ENCODE peak calls at places on chromosomes 5 and 9, in five cellular contexts. H, A, E, Y and N are unnamed samples. For H3K9me3, the result is how much of the 10 kb centered on the place peaks cover.

GRCh38 chr5:72847439-72847838 is 31.0 kb downstream of the TNPO1 start:
- DNase-seq in Y (no peak), E (no peak), A (no peak), H (no peak), N (no peak)

GRCh38 chr9:8428389-8428788 is 628.8 kb upstream of the DMAC1 start:
- DNase-seq in E (no peak), A (no peak), Y (no peak), H (no peak), N (no peak)

GRCh38 chr5:172921906-172922305 is 37.3 kb upstream of the RPL26L1 start:
- DNase-seq in H (no peak), Y (no peak), A (no peak), E (no peak), N (no peak)

GRCh38 chr5:160685695-160686094 is 166.3 kb downstream of the ATP10B start:
- DNase-seq in E (no peak), Y (peak), H (no peak), A (peak), N (no peak)

GRCh38 chr5:119355636-119356383 is at the start of gene TNFAIP8:
- DNase-seq in H (peak), Y (no peak), E (no peak), A (peak), N (no peak)

GRCh38 chr5:158139161-158139560 is 280.2 kb upstream of the CLINT1 start:
- DNase-seq in A (no peak), Y (no peak), E (no peak), H (no peak), N (no peak)

GRCh38 chr9:90167920-90168319 is 474.7 kb downstream of the DIRAS2 start:
- DNase-seq in H (no peak), A (no peak), Y (no peak), E (no peak), N (no peak)

GRCh38 chr9:682633-683508 is 158.6 kb upstream of the DMRT1 start:
- DNase-seq in H (peak), Y (no peak), A (peak), E (no peak), N (no peak)

GRCh38 chr5:132100672-132101261 is 27.2 kb downstream of the CSF2 start:
- DNase-seq in H (no peak), A (no peak), E (no peak), Y (no peak), N (no peak)

GRCh38 chr9:13731637-13732036 is 452.1 kb upstream of the MPDZ start:
- DNase-seq in A (no peak), H (no peak), E (no peak), Y (no peak), N (no peak)

GRCh38 chr9:33924978-33925797 is 108.2 kb downstream of the UBE2R2 start:
- DNase-seq in Y (peak), H (peak), E (no peak), A (peak), N (no peak)

GRCh38 chr5:158905281-158905680 is 194.4 kb downstream of the EBF1 start:
- DNase-seq in A (no peak), Y (no peak), E (no peak), H (no peak), N (no peak)

GRCh38 chr5:178990491-178990890 is 4.6 kb downstream of the GRM6 start:
- DNase-seq in A (no peak), H (no peak), Y (no peak), E (no peak), N (no peak)

GRCh38 chr5:178986326-178986960 is 8.7 kb downstream of the GRM6 start:
- DNase-seq in H (no peak), A (no peak), Y (no peak), E (no peak), N (no peak)

GRCh38 chr5:178991190-178992145 is 3.7 kb downstream of the GRM6 start:
- DNase-seq in H (no peak), A (no peak), E (no peak), Y (no peak), N (no peak)

GRCh38 chr5:178989311-178989710 is 5.8 kb downstream of the GRM6 start:
- DNase-seq in Y (no peak), H (no peak), A (no peak), E (no peak), N (no peak)

GRCh38 chr5:178988436-178989220 is 6.5 kb downstream of the GRM6 start:
- DNase-seq in E (no peak), H (no peak), Y (no peak), A (no peak), N (no peak)
- H3K9me3 ChIP-seq in E (under half), H (half or more), Y (under half), A (under half), N (under half)

GRCh38 chr9:128420651-128421473 is at the start of gene CERCAM:
- DNase-seq in E (no peak), H (peak), Y (peak), A (peak), N (peak)
- H3K27ac ChIP-seq in E (peak), H (peak), Y (peak), A (peak), N (no peak)

DNA sequence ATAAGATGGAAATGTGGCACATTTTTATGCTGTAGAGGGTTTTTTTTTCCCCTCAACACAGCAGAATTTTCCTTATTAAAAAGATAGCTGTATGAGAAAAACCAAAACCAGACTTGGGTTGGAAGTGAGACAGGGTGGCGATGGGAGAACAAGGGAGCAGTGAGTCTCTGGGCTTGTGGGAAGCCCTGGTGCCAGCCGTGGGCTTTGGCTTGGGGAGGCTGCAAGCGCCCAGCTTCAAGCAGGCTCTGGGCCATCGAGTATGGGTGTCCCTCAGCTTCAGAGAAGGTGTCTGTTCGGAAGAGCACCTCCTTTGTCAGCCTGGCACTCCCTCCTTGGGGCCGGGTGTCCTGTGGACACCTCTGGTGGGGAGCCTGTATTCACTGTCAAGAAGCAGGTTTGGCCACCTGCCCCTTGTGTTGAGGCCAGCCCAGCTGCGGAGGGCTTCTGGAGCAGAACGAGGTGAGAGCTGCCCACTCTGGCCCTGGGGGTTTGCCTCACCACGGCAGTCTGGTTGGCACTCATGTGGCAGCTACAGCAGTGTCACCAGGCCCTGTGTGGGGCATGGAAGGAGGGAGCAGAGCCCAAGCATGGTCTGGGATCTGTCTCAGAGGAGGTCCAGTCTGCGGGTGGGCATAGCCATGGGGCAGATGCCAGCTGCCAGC is 37.6 kb upstream of the ANGPTL2 start:
- DNase-seq in A (no peak), H (no peak), E (no peak), Y (no peak), N (no peak)
- H3K9me3 ChIP-seq in A (under half), H (under half), E (under half), Y (under half), N (under half)

DNA sequence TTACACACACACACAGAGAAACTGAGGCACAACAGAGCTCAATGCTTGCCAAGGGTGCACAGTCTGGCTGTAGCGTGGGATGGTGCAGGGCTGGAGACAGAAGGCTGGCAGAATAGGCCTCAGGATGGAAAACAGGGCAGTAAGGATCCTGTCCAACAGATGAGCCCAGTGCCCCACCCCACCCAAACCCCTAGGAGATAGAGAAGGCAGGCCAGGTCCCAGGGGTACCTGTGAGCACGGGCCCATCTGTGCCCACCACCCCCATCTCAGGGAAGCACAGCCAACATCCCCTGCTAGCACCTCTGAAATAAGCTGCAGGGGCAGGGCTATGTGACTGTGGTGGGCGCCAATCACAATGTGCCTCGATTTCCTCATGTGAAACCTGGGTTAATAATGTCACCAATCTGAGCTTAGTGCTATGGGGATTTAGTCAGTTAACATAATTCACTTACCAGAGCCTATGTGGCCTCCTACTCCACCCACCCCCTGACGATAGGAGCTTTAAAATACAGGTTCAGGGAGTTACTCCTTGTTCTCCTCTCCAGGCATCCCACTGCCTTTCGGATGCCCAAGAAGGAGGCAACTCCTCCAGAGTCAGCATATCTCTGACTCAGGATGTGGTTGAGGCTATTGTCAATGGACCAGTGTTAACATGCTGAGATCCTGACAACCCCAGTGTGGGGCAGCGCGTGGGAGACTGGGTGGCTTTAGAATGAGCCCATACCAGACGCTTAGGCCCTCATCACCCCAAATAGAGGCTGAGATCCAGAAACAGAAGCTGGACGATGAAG is 27.6 kb downstream of the BICD2 start:
- DNase-seq in Y (no peak), E (no peak), H (peak), A (no peak), N (no peak)
- H3K27ac ChIP-seq in Y (no peak), E (no peak), H (no peak), A (no peak), N (no peak)

DNA sequence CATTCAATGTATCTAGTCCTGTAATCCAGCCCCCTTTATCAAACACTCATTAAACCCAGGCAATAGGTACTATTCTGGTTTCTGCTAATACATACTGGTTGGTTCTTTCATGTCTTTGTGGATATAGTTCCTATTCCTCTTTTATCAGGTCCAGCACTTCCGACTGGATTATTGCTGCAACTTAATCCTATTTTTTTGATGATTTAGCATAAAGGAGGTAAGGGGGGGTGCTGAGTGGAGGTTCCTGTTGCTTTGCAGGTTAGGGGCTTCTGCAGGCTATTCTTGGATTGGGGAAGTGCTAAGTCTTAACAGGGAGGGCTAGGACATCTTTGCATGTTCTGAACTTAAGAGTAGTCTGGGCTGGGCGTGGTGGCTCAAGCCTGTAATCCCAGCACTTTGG is 377.7 kb downstream of the FGF10 start:
- DNase-seq in E (no peak), Y (no peak), A (no peak), H (no peak), N (no peak)
- H3K9me3 ChIP-seq in E (under half), Y (under half), A (under half), H (under half), N (under half)